ENCODE peak calls at places on chromosomes 12 and 14, in seven cellular contexts. B, I, U, G, C, W and N are unnamed samples.

GRCh38 chr14:101373690-101374295 is 187.5 kb upstream of the DIO3 start:
- DNase-seq in B (no peak), I (no peak), U (no peak), G (no peak), C (no peak), W (no peak), N (no peak)

GRCh38 chr14:58082011-58082410 is 70.0 kb downstream of the ARMH4 start:
- DNase-seq in B (no peak), I (no peak), U (no peak), G (no peak), C (no peak), W (no peak), N (no peak)

GRCh38 chr12:107103097-107103496 is 9.7 kb upstream of the CRY1 start:
- DNase-seq in B (no peak), I (no peak), U (no peak), G (no peak), C (no peak), W (no peak), N (no peak)

GRCh38 chr12:13104403-13104802 is 936 bp upstream of the GSG1 start:
- DNase-seq in B (no peak), I (no peak), U (no peak), G (no peak), C (no peak), W (peak; percentile 37), N (no peak)

GRCh38 chr12:113075137-113075683 is 18.7 kb downstream of the DTX1 start:
- DNase-seq in B (peak; percentile 81), I (no peak), U (peak; percentile 36), G (no peak), C (no peak), W (no peak), N (no peak)

GRCh38 chr14:60922050-60922449 is 58.8 kb downstream of the TRMT5 start:
- DNase-seq in B (no peak), I (no peak), U (no peak), G (no peak), C (no peak), W (no peak), N (no peak)

GRCh38 chr14:64910847-64911495 is 3.3 kb upstream of the CHURC1 start:
- DNase-seq in B (no peak), I (no peak), U (no peak), G (no peak), C (no peak), W (no peak), N (no peak)

GRCh38 chr12:32854097-32854496 is 42.5 kb downstream of the PKP2 start:
- DNase-seq in B (no peak), I (no peak), U (no peak), G (no peak), C (no peak), W (no peak), N (no peak)

GRCh38 chr14:91204657-91205056 is 39.8 kb downstream of the GPR68 start:
- DNase-seq in B (no peak), I (no peak), U (no peak), G (no peak), C (no peak), W (no peak), N (no peak)

GRCh38 chr14:91374897-91375747 is 42.5 kb downstream of the CCDC88C start:
- DNase-seq in B (no peak), I (peak; percentile 76), U (peak; percentile 62), G (no peak), C (peak; percentile 62), W (no peak), N (no peak)

GRCh38 chr14:67583711-67584644 is 16.1 kb downstream of the PIGH start:
- DNase-seq in B (peak; percentile 30), I (peak; percentile 42), U (peak; percentile 18), G (no peak), C (peak; percentile 37), W (no peak), N (no peak)

GRCh38 chr14:55328317-55328716 is 57.1 kb downstream of the FBXO34 start:
- DNase-seq in B (no peak), I (no peak), U (no peak), G (no peak), C (no peak), W (no peak), N (no peak)

GRCh38 chr12:66189476-66189823 is 436 bp downstream of the IRAK3 start:
- DNase-seq in B (no peak), I (no peak), U (no peak), G (no peak), C (no peak), W (no peak), N (no peak)

GRCh38 chr12:107130830-107131760 is 37.7 kb upstream of the CRY1 start:
- DNase-seq in B (no peak), I (no peak), U (no peak), G (no peak), C (no peak), W (no peak), N (no peak)

DNA sequence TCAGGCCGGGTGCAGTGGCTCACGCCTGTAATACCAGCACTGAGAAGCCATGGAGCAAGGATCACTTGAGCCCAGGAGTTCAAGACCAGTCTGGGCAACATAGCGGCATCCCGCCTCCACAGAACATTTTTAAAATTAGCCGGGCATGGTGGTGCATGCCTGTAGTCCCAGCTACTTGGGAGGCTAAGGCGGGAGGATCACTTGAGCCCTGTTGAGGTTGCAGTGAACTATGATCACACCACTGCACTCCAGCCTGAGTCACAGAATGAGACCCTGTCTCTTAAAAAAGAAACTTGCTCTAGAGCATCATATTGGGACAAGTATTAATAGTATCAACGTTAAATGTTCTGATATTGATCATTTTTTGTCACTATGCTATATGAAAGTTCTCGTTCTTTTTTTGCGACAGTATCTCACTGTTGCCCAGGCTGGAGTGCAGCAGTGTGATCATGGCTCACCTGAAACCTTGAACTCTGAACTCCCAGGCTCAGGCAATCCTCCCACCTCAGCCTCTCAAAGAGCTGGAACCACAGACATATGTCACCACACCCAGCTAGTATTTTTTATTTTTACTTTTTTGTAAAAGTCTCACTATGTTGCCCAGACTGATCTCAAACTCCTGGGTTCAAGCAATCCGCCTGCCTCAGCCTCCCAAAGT is 47.7 kb downstream of the CCDC85C start:
- DNase-seq in B (no peak), I (no peak), U (no peak), G (no peak), C (no peak), W (no peak), N (no peak)
- H3K4me1 ChIP-seq in B (peaks cover 10% of the 10 kb centered on the region), I (peaks cover 61% of the 10 kb centered on the region), U (no peaks in the 10 kb centered on the region), G (no peaks in the 10 kb centered on the region), C (no peaks in the 10 kb centered on the region), W (peaks cover 8% of the 10 kb centered on the region), N (peaks cover 9% of the 10 kb centered on the region)

GRCh38 chr12:2101798-2102197 is 49.0 kb downstream of the CACNA1C start:
- DNase-seq in B (no peak), I (no peak), U (no peak), G (no peak), C (no peak), W (no peak), N (no peak)
- H3K4me1 ChIP-seq in B (no peaks in the 10 kb centered on the region), I (no peaks in the 10 kb centered on the region), U (no peaks in the 10 kb centered on the region), G (no peaks in the 10 kb centered on the region), C (no peaks in the 10 kb centered on the region), W (peaks cover 65% of the 10 kb centered on the region), N (no peaks in the 10 kb centered on the region)

DNA sequence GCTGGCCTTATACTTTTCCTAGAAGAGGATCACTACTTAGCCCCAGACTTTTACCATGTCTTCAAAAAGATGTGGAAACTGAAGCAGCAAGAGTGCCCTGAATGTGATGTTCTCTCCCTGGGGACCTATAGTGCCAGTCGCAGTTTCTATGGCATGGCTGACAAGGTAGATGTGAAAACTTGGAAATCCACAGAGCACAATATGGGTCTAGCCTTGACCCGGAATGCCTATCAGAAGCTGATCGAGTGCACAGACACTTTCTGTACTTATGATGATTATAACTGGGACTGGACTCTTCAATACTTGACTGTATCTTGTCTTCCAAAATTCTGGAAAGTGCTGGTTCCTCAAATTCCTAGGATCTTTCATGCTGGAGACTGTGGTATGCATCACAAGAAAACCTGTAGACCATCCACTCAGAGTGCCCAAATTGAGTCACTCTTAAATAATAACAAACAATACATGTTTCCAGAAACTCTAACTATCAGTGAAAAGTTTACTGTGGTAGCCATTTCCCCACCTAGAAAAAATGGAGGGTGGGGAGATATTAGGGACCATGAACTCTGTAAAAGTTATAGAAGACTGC is 1.5 kb downstream of the MGAT2 start:
- DNase-seq in B (no peak), I (no peak), U (no peak), G (no peak), C (no peak), W (no peak), N (no peak)
- H3K4me1 ChIP-seq in B (no peaks in the 10 kb centered on the region), I (peaks cover 37% of the 10 kb centered on the region), U (no peaks in the 10 kb centered on the region), G (peaks cover 40% of the 10 kb centered on the region), C (peaks cover 40% of the 10 kb centered on the region), W (peaks cover 50% of the 10 kb centered on the region), N (peaks cover 20% of the 10 kb centered on the region)

DNA sequence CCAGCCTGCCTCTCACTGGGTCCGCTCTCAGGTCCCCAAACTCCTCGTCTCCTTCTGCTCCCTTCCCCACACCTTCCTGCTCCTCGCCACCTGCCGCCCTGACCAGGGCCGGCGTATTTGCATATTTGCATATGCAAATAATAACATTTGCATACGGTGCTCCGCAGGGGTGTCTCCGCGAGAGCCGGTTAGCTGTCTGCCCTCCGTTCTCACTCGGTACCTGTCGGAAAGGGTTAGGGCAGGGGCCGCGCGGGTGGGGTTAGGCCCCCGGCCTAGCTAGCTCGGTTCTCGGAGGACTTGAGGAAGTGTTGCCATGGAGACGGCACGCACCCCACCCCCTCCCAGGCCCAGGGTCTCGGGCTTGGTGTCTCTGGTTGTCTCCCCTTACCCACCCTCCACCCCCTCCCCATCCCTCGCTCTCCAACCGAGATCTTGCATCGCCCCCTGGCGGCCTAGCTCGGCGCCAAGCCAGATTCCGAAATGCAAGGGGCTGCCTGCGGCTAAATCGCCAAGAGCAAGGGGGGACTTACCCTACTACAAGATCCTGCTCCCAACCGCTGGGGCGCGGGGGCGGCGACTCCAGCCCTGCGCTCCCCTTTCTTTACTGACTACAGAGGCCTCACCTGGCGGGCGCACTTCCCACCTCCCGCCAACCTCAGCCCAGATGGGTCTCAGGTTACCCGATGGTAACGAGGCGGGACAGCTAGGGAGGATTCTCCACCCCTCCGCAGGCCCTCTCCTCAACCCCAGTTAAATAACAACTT is 8.1 kb downstream of the STAC3 start:
- DNase-seq in B (peak; percentile 61), I (peak; percentile 63), U (peak; percentile 86), G (peak; percentile 79), C (peak; percentile 57), W (no peak), N (peak; percentile 59)
- H3K4me1 ChIP-seq in B (peaks cover 5% of the 10 kb centered on the region), I (peaks cover 63% of the 10 kb centered on the region), U (peaks cover 28% of the 10 kb centered on the region), G (peaks cover 62% of the 10 kb centered on the region), C (peaks cover 45% of the 10 kb centered on the region), W (peaks cover 58% of the 10 kb centered on the region), N (peaks cover 60% of the 10 kb centered on the region)